ENCODE peak calls at places on chromosomes 16 and 17, in seven cellular contexts. One of them, this sample, is unnamed.

GRCh38 chr17:27741361-27741861 is 58.9 kb downstream of the NOS2 start:
- DNase-seq in mesenchymal stem cell: no peak
- DNase-seq in colonic mucosa: no peak
- DNase-seq in A549: no peak
- DNase-seq in neural progenitor cell: no peak
- DNase-seq in neuronal stem cell: no peak
- DNase-seq in WERI-Rb-1: no peak
- DNase-seq in this sample: no peak

GRCh38 chr16:10539256-10539655 is 41.1 kb downstream of the EMP2 start:
- DNase-seq in mesenchymal stem cell: no peak
- DNase-seq in colonic mucosa: no peak
- DNase-seq in A549: no peak
- DNase-seq in neural progenitor cell: no peak
- DNase-seq in neuronal stem cell: no peak
- DNase-seq in WERI-Rb-1: no peak
- DNase-seq in this sample: no peak

GRCh38 chr16:86880316-86881117 is 302.2 kb downstream of the FOXL1 start:
- DNase-seq in mesenchymal stem cell: peak
- DNase-seq in colonic mucosa: no peak
- DNase-seq in A549: no peak
- DNase-seq in neural progenitor cell: no peak
- DNase-seq in neuronal stem cell: no peak
- DNase-seq in WERI-Rb-1: no peak
- DNase-seq in this sample: peak

GRCh38 chr16:53717577-53717976 is 13.6 kb downstream of the FTO start:
- DNase-seq in mesenchymal stem cell: no peak
- DNase-seq in colonic mucosa: no peak
- DNase-seq in A549: no peak
- DNase-seq in neural progenitor cell: no peak
- DNase-seq in neuronal stem cell: no peak
- DNase-seq in WERI-Rb-1: no peak
- DNase-seq in this sample: no peak

GRCh38 chr16:35463358-35463757 is 2003.9 kb downstream of the TP53TG3F start:
- DNase-seq in mesenchymal stem cell: no peak
- DNase-seq in colonic mucosa: no peak
- DNase-seq in A549: no peak
- DNase-seq in neural progenitor cell: no peak
- DNase-seq in neuronal stem cell: no peak
- DNase-seq in WERI-Rb-1: no peak
- DNase-seq in this sample: no peak

GRCh38 chr16:62638324-62638911 is 602.2 kb upstream of the CDH8 start:
- DNase-seq in mesenchymal stem cell: no peak
- DNase-seq in colonic mucosa: no peak
- DNase-seq in A549: no peak
- DNase-seq in neural progenitor cell: no peak
- DNase-seq in neuronal stem cell: no peak
- DNase-seq in WERI-Rb-1: no peak
- DNase-seq in this sample: no peak

GRCh38 chr16:50767197-50767596 is 25.3 kb downstream of the CYLD start:
- DNase-seq in mesenchymal stem cell: no peak
- DNase-seq in colonic mucosa: no peak
- DNase-seq in A549: no peak
- DNase-seq in neural progenitor cell: no peak
- DNase-seq in neuronal stem cell: no peak
- DNase-seq in WERI-Rb-1: no peak
- DNase-seq in this sample: no peak

GRCh38 chr17:76843703-76844484 is 24.3 kb upstream of the MGAT5B start:
- DNase-seq in mesenchymal stem cell: peak
- DNase-seq in colonic mucosa: no peak
- DNase-seq in A549: no peak
- DNase-seq in neural progenitor cell: no peak
- DNase-seq in neuronal stem cell: no peak
- DNase-seq in WERI-Rb-1: peak
- DNase-seq in this sample: no peak

GRCh38 chr17:69743091-69743490 is 328.6 kb downstream of the MAP2K6 start:
- DNase-seq in mesenchymal stem cell: peak
- DNase-seq in colonic mucosa: no peak
- DNase-seq in A549: no peak
- DNase-seq in neural progenitor cell: no peak
- DNase-seq in neuronal stem cell: no peak
- DNase-seq in WERI-Rb-1: no peak
- DNase-seq in this sample: no peak

GRCh38 chr17:3835410-3836229 is 10.4 kb downstream of the NCBP3 start:
- DNase-seq in mesenchymal stem cell: no peak
- DNase-seq in colonic mucosa: no peak
- DNase-seq in A549: no peak
- DNase-seq in neural progenitor cell: no peak
- DNase-seq in neuronal stem cell: no peak
- DNase-seq in WERI-Rb-1: no peak
- DNase-seq in this sample: no peak

GRCh38 chr17:61179316-61179715 is 220.3 kb upstream of the TBX2 start:
- DNase-seq in mesenchymal stem cell: no peak
- DNase-seq in colonic mucosa: no peak
- DNase-seq in A549: no peak
- DNase-seq in neural progenitor cell: peak
- DNase-seq in neuronal stem cell: peak
- DNase-seq in WERI-Rb-1: peak
- DNase-seq in this sample: no peak

GRCh38 chr16:87970206-87970605 is 19.0 kb downstream of the BANP start:
- DNase-seq in mesenchymal stem cell: no peak
- DNase-seq in colonic mucosa: no peak
- DNase-seq in A549: no peak
- DNase-seq in neural progenitor cell: no peak
- DNase-seq in neuronal stem cell: no peak
- DNase-seq in WERI-Rb-1: no peak
- DNase-seq in this sample: no peak

GRCh38 chr17:82789051-82789592 is 37.3 kb downstream of the TBCD start:
- DNase-seq in mesenchymal stem cell: no peak
- DNase-seq in colonic mucosa: no peak
- DNase-seq in A549: no peak
- DNase-seq in neural progenitor cell: no peak
- DNase-seq in neuronal stem cell: no peak
- DNase-seq in WERI-Rb-1: no peak
- DNase-seq in this sample: no peak
- H3K27ac ChIP-seq in mesenchymal stem cell: no peak
- H3K27ac ChIP-seq in colonic mucosa: no peak
- H3K27ac ChIP-seq in A549: no peak
- H3K27ac ChIP-seq in neural progenitor cell: no peak
- H3K27ac ChIP-seq in neuronal stem cell: no peak
- H3K27ac ChIP-seq in WERI-Rb-1: no peak
- H3K27ac ChIP-seq in this sample: no peak

DNA sequence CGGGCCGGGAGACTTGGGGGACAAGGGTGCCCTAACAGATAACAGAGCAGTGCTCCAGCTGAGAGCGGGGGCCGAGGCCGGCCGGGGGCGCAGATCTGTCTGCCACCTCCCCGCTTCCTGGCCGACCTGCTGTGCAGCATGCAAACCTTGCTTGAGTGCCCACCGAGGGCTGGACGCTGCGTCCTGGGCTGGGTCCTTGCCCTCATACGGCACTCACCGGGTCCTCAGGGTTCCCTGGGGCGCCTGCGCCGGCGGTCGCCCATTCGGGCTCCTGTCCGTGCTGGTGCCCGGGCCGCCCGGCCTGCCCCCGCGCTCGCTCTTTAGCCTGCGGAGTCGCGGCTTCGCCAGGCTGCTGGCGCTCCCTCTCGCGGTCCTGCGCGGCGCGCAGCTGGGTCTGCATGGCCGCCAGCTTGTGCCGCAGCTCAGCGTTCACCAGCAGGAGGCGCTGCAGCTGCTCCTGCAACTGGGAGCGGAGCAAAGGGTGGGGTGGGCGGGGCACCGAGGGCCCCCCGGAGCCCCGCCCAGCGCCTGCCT is 1.0 kb downstream of the RILP start:
- DNase-seq in mesenchymal stem cell: peak
- DNase-seq in colonic mucosa: peak
- DNase-seq in A549: peak
- DNase-seq in neural progenitor cell: peak
- DNase-seq in neuronal stem cell: peak
- DNase-seq in WERI-Rb-1: peak
- DNase-seq in this sample: peak
- H3K27ac ChIP-seq in mesenchymal stem cell: peak
- H3K27ac ChIP-seq in colonic mucosa: peak
- H3K27ac ChIP-seq in A549: peak
- H3K27ac ChIP-seq in neural progenitor cell: no peak
- H3K27ac ChIP-seq in neuronal stem cell: peak
- H3K27ac ChIP-seq in WERI-Rb-1: peak
- H3K27ac ChIP-seq in this sample: peak

DNA sequence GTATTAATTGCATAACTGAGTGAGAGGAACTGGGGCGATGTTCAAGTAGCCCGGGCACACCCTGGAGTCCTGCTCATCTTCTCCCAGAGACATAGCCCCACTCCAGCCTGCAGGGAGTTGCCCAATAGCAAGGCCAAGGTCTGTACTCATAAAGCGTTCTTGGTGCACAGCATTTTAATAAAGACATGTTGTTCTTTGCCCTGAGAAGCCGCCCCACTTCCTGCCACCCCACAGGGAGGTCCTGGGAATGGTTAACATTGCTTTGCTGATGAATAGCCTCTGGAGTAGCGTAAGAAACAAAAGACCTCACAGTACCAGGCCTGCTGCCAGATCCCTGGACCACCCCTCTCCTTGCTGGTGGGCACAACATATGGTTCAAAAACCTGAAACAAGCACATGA is 21.6 kb upstream of the CDH1 start:
- DNase-seq in mesenchymal stem cell: no peak
- DNase-seq in colonic mucosa: peak
- DNase-seq in A549: no peak
- DNase-seq in neural progenitor cell: no peak
- DNase-seq in neuronal stem cell: no peak
- DNase-seq in WERI-Rb-1: no peak
- DNase-seq in this sample: no peak
- H3K27ac ChIP-seq in mesenchymal stem cell: peak
- H3K27ac ChIP-seq in colonic mucosa: peak
- H3K27ac ChIP-seq in A549: no peak
- H3K27ac ChIP-seq in neural progenitor cell: no peak
- H3K27ac ChIP-seq in neuronal stem cell: no peak
- H3K27ac ChIP-seq in WERI-Rb-1: no peak
- H3K27ac ChIP-seq in this sample: no peak

DNA sequence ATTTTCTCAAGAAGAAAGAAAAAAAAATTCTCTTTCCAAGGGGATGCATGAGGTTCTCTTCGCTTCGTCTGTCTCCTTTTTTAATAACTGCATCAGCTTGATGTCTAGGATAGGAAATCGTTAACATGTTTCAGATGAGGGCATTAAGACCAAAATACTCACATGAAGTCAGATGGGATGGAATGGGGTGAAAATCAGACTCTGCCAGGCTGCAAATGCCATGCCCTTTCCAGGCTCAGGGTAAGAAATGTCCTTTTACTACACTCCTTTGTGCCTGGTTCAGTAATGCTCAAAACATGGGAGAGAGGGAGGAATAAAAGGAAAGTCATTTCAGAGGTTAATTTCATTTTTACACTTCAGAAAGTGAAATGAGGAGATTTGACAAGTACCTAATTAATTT is 21.7 kb upstream of the ERCC4 start:
- DNase-seq in mesenchymal stem cell: no peak
- DNase-seq in colonic mucosa: no peak
- DNase-seq in A549: no peak
- DNase-seq in neural progenitor cell: no peak
- DNase-seq in neuronal stem cell: no peak
- DNase-seq in WERI-Rb-1: no peak
- DNase-seq in this sample: no peak
- H3K27ac ChIP-seq in mesenchymal stem cell: no peak
- H3K27ac ChIP-seq in colonic mucosa: no peak
- H3K27ac ChIP-seq in A549: no peak
- H3K27ac ChIP-seq in neural progenitor cell: no peak
- H3K27ac ChIP-seq in neuronal stem cell: no peak
- H3K27ac ChIP-seq in WERI-Rb-1: no peak
- H3K27ac ChIP-seq in this sample: no peak

GRCh38 chr17:72535346-72535745 is 414.5 kb downstream of the SOX9 start:
- DNase-seq in mesenchymal stem cell: no peak
- DNase-seq in colonic mucosa: no peak
- DNase-seq in A549: no peak
- DNase-seq in neural progenitor cell: no peak
- DNase-seq in neuronal stem cell: no peak
- DNase-seq in WERI-Rb-1: no peak
- DNase-seq in this sample: no peak
- H3K27ac ChIP-seq in mesenchymal stem cell: no peak
- H3K27ac ChIP-seq in colonic mucosa: no peak
- H3K27ac ChIP-seq in A549: no peak
- H3K27ac ChIP-seq in neural progenitor cell: no peak
- H3K27ac ChIP-seq in neuronal stem cell: no peak
- H3K27ac ChIP-seq in WERI-Rb-1: no peak
- H3K27ac ChIP-seq in this sample: no peak

GRCh38 chr17:7016406-7016805 is 4.0 kb downstream of the RNASEK start:
- DNase-seq in mesenchymal stem cell: no peak
- DNase-seq in colonic mucosa: no peak
- DNase-seq in A549: no peak
- DNase-seq in neural progenitor cell: no peak
- DNase-seq in neuronal stem cell: no peak
- DNase-seq in WERI-Rb-1: no peak
- DNase-seq in this sample: no peak

GRCh38 chr17:7017827-7018200 is 5.0 kb upstream of the BCL6B start:
- DNase-seq in mesenchymal stem cell: no peak
- DNase-seq in colonic mucosa: no peak
- DNase-seq in A549: no peak
- DNase-seq in neural progenitor cell: no peak
- DNase-seq in neuronal stem cell: no peak
- DNase-seq in WERI-Rb-1: no peak
- DNase-seq in this sample: no peak

GRCh38 chr17:7015587-7016020 is 3.2 kb downstream of the RNASEK start:
- DNase-seq in mesenchymal stem cell: no peak
- DNase-seq in colonic mucosa: no peak
- DNase-seq in A549: no peak
- DNase-seq in neural progenitor cell: no peak
- DNase-seq in neuronal stem cell: no peak
- DNase-seq in WERI-Rb-1: no peak
- DNase-seq in this sample: peak

GRCh38 chr17:7018331-7018964 is 4.4 kb upstream of the BCL6B start:
- DNase-seq in mesenchymal stem cell: no peak
- DNase-seq in colonic mucosa: peak
- DNase-seq in A549: no peak
- DNase-seq in neural progenitor cell: no peak
- DNase-seq in neuronal stem cell: no peak
- DNase-seq in WERI-Rb-1: no peak
- DNase-seq in this sample: no peak

DNA sequence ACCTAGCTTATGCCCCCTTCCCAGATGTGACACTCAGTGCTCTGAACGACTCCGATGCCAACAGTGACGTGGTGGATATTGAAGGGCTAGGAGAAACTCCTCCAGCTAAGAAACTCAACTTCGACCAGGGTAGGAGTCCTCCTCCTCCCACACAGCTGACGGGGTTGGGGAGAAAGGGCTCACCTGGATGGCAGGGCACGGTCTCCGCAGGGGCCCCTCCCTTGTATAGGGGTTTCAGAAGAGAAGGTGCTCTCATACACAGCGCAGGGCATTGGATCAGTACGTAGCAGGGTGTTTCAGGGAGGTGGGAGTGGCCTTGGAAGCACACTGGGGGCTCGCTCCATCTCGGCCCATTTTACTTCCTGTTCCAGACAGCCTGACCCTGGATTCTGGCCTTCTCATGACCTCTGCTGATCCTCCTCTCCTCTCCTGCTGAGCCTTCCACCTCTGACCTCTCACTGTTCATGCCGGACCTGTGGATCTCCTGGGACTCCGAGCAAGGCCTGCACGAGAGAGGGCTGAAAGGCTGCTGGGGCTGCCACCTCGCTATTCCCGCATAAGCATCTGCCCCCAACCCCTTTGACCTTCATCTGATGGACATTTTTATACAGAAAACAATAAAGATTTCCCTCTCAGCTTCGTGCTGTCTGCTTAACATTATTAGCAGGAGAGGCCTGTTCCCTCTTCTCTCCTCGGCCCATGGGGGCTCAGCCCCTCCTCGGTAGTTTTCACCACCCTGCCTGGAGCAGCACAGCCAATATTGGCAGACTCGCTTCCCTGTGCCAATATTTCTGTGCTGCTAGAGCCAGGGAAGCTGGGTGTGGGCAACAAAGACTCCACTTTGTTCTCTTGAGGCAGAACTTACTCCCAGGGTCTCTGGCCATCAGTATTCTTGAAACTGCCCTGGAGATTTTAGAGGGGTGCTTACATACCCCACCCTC is 4.7 kb downstream of the RNASEK start:
- DNase-seq in mesenchymal stem cell: no peak
- DNase-seq in colonic mucosa: no peak
- DNase-seq in A549: no peak
- DNase-seq in neural progenitor cell: no peak
- DNase-seq in neuronal stem cell: no peak
- DNase-seq in WERI-Rb-1: no peak
- DNase-seq in this sample: no peak
- H3K27ac ChIP-seq in mesenchymal stem cell: no peak
- H3K27ac ChIP-seq in colonic mucosa: peak
- H3K27ac ChIP-seq in A549: no peak
- H3K27ac ChIP-seq in neural progenitor cell: no peak
- H3K27ac ChIP-seq in neuronal stem cell: no peak
- H3K27ac ChIP-seq in WERI-Rb-1: no peak
- H3K27ac ChIP-seq in this sample: peak

This sample was measured in spleen.